ENCODE peak calls at places on chromosomes 12 and 14, in nine cellular contexts. One of them, this sample, is unnamed.

GRCh38 chr12:71014180-71014785 is 93.7 kb upstream of the PTPRR start:
- DNase-seq in BE2C: no peak
- DNase-seq in WTC11: no peak
- DNase-seq in EH: no peak
- DNase-seq in Right ventricle myocardium superior: no peak
- DNase-seq in Caki2: peak
- DNase-seq in lung microvascular endothelial cell: peak
- DNase-seq in lung: no peak
- DNase-seq in adrenal gland: no peak
- DNase-seq in this sample: no peak

GRCh38 chr12:77946541-77947021 is 115.9 kb downstream of the NAV3 start:
- DNase-seq in lung: no peak
- DNase-seq in Caki2: no peak
- DNase-seq in lung microvascular endothelial cell: no peak
- DNase-seq in adrenal gland: no peak
- DNase-seq in EH: peak
- DNase-seq in WTC11: no peak
- DNase-seq in Right ventricle myocardium superior: no peak
- DNase-seq in BE2C: no peak
- DNase-seq in this sample: no peak

GRCh38 chr12:10365716-10366433 is 24.0 kb downstream of the KLRK1 start:
- DNase-seq in WTC11: no peak
- DNase-seq in EH: peak
- DNase-seq in Right ventricle myocardium superior: no peak
- DNase-seq in lung microvascular endothelial cell: no peak
- DNase-seq in lung: no peak
- DNase-seq in adrenal gland: no peak
- DNase-seq in Caki2: no peak
- DNase-seq in BE2C: no peak
- DNase-seq in this sample: no peak

GRCh38 chr12:53972152-53972702 is 699 bp upstream of the HOXC11 start:
- DNase-seq in EH: peak
- DNase-seq in Right ventricle myocardium superior: no peak
- DNase-seq in Caki2: no peak
- DNase-seq in lung: no peak
- DNase-seq in adrenal gland: no peak
- DNase-seq in lung microvascular endothelial cell: no peak
- DNase-seq in BE2C: no peak
- DNase-seq in WTC11: no peak
- DNase-seq in this sample: no peak

GRCh38 chr12:77615331-77615730 is 215.4 kb upstream of the NAV3 start:
- DNase-seq in adrenal gland: no peak
- DNase-seq in lung microvascular endothelial cell: peak
- DNase-seq in Right ventricle myocardium superior: no peak
- DNase-seq in WTC11: peak
- DNase-seq in EH: peak
- DNase-seq in lung: no peak
- DNase-seq in BE2C: no peak
- DNase-seq in Caki2: no peak
- DNase-seq in this sample: no peak

GRCh38 chr14:34592623-34593022 is 37.3 kb downstream of the SNX6 start:
- DNase-seq in Right ventricle myocardium superior: peak
- DNase-seq in Caki2: no peak
- DNase-seq in lung microvascular endothelial cell: no peak
- DNase-seq in WTC11: no peak
- DNase-seq in EH: no peak
- DNase-seq in BE2C: no peak
- DNase-seq in lung: no peak
- DNase-seq in adrenal gland: no peak
- DNase-seq in this sample: no peak

GRCh38 chr12:91620949-91621348 is 438.3 kb upstream of the DCN start:
- DNase-seq in Right ventricle myocardium superior: no peak
- DNase-seq in BE2C: no peak
- DNase-seq in EH: peak
- DNase-seq in adrenal gland: no peak
- DNase-seq in lung microvascular endothelial cell: no peak
- DNase-seq in lung: no peak
- DNase-seq in WTC11: no peak
- DNase-seq in Caki2: no peak
- DNase-seq in this sample: no peak

GRCh38 chr12:66011731-66012130 is 118.8 kb downstream of the LLPH start:
- DNase-seq in lung: no peak
- DNase-seq in WTC11: no peak
- DNase-seq in lung microvascular endothelial cell: no peak
- DNase-seq in EH: peak
- DNase-seq in adrenal gland: no peak
- DNase-seq in Caki2: no peak
- DNase-seq in BE2C: no peak
- DNase-seq in Right ventricle myocardium superior: no peak
- DNase-seq in this sample: no peak

GRCh38 chr12:132390287-132391076 is 61.1 kb upstream of the GALNT9 start:
- DNase-seq in EH: no peak
- DNase-seq in BE2C: no peak
- DNase-seq in lung: no peak
- DNase-seq in WTC11: no peak
- DNase-seq in adrenal gland: no peak
- DNase-seq in lung microvascular endothelial cell: no peak
- DNase-seq in Caki2: no peak
- DNase-seq in Right ventricle myocardium superior: peak
- DNase-seq in this sample: no peak

GRCh38 chr12:120688527-120689071 is 1.6 kb downstream of the MLEC start:
- DNase-seq in WTC11: no peak
- DNase-seq in EH: peak
- DNase-seq in BE2C: peak
- DNase-seq in Caki2: peak
- DNase-seq in adrenal gland: peak
- DNase-seq in Right ventricle myocardium superior: no peak
- DNase-seq in lung microvascular endothelial cell: peak
- DNase-seq in lung: no peak
- DNase-seq in this sample: peak

GRCh38 chr12:6080149-6081045 is 44.1 kb downstream of the VWF start:
- DNase-seq in lung microvascular endothelial cell: no peak
- DNase-seq in EH: no peak
- DNase-seq in WTC11: no peak
- DNase-seq in adrenal gland: no peak
- DNase-seq in Caki2: no peak
- DNase-seq in Right ventricle myocardium superior: no peak
- DNase-seq in BE2C: peak
- DNase-seq in lung: no peak
- DNase-seq in this sample: no peak

GRCh38 chr14:92988786-92989755 is 66.1 kb downstream of the CHGA start:
- DNase-seq in WTC11: no peak
- DNase-seq in adrenal gland: no peak
- DNase-seq in Caki2: no peak
- DNase-seq in lung microvascular endothelial cell: no peak
- DNase-seq in BE2C: peak
- DNase-seq in lung: no peak
- DNase-seq in Right ventricle myocardium superior: no peak
- DNase-seq in EH: peak
- DNase-seq in this sample: no peak

GRCh38 chr12:106138646-106139421 is at the start of gene NUAK1:
- DNase-seq in lung: peak
- DNase-seq in lung microvascular endothelial cell: peak
- DNase-seq in Right ventricle myocardium superior: peak
- DNase-seq in Caki2: peak
- DNase-seq in BE2C: peak
- DNase-seq in adrenal gland: peak
- DNase-seq in WTC11: peak
- DNase-seq in EH: peak
- DNase-seq in this sample: peak

GRCh38 chr14:76773188-76773885 is 12.1 kb downstream of the VASH1 start:
- DNase-seq in lung microvascular endothelial cell: peak
- DNase-seq in Right ventricle myocardium superior: peak
- DNase-seq in lung: peak
- DNase-seq in EH: peak
- DNase-seq in adrenal gland: peak
- DNase-seq in BE2C: no peak
- DNase-seq in WTC11: no peak
- DNase-seq in Caki2: no peak
- DNase-seq in this sample: peak

GRCh38 chr12:96140110-96140509 is 54.1 kb upstream of the ELK3 start:
- DNase-seq in BE2C: no peak
- DNase-seq in WTC11: no peak
- DNase-seq in EH: peak
- DNase-seq in lung microvascular endothelial cell: no peak
- DNase-seq in adrenal gland: no peak
- DNase-seq in lung: no peak
- DNase-seq in Caki2: no peak
- DNase-seq in Right ventricle myocardium superior: no peak
- DNase-seq in this sample: no peak

GRCh38 chr12:47361389-47362031 is 281.8 kb upstream of the AMIGO2 start:
- DNase-seq in Right ventricle myocardium superior: no peak
- DNase-seq in adrenal gland: peak
- DNase-seq in WTC11: no peak
- DNase-seq in Caki2: no peak
- DNase-seq in BE2C: no peak
- DNase-seq in lung: no peak
- DNase-seq in lung microvascular endothelial cell: no peak
- DNase-seq in EH: no peak
- DNase-seq in this sample: no peak

GRCh38 chr12:128524439-128524838 is 257.5 kb downstream of the TMEM132C start:
- DNase-seq in lung microvascular endothelial cell: no peak
- DNase-seq in BE2C: no peak
- DNase-seq in Right ventricle myocardium superior: no peak
- DNase-seq in Caki2: no peak
- DNase-seq in WTC11: no peak
- DNase-seq in lung: no peak
- DNase-seq in EH: no peak
- DNase-seq in adrenal gland: no peak
- DNase-seq in this sample: no peak

GRCh38 chr12:126182619-126183236 is 1117.5 kb downstream of the AACS start:
- DNase-seq in Caki2: no peak
- DNase-seq in EH: no peak
- DNase-seq in lung: no peak
- DNase-seq in adrenal gland: no peak
- DNase-seq in Right ventricle myocardium superior: peak
- DNase-seq in BE2C: no peak
- DNase-seq in WTC11: no peak
- DNase-seq in lung microvascular endothelial cell: no peak
- DNase-seq in this sample: no peak